ENCODE peak calls at places on chromosomes 6 and 20, in eight cellular contexts. F is EH; T is WERI-Rb-1; X is spleen; A is GM23248; L is activated CD8-positive, alpha-beta memory T cell treated with anti-CD3 and anti-CD28 coated beads for 48 hours; R is NCI-H2029 treated with DMSO at 0.1 percent for 48 hours; U is esophagus muscularis mucosa. E is an unnamed sample.

GRCh38 chr20:1879934-1880333 is 15.3 kb upstream of the SIRPA start:
- DNase-seq in F (peak; percentile 71), T (no peak), X (no peak), A (peak; percentile 49), L (no peak), R (no peak), U (no peak), E (no peak)

GRCh38 chr20:57659789-57660509 is 39.7 kb upstream of the ZBP1 start:
- DNase-seq in F (no peak), T (no peak), X (peak; percentile 55), A (no peak), L (no peak), R (no peak), U (no peak), E (no peak)

GRCh38 chr6:148217921-148218320 is 124.7 kb upstream of the SASH1 start:
- DNase-seq in F (no peak), T (no peak), X (no peak), A (no peak), L (no peak), R (no peak), U (no peak), E (no peak)

GRCh38 chr6:139161817-139162284 is 27.0 kb downstream of the HECA start:
- DNase-seq in F (no peak), T (no peak), X (no peak), A (peak; percentile 25), L (peak; percentile 36), R (no peak), U (no peak), E (no peak)

GRCh38 chr6:39084506-39084905 is 30.5 kb downstream of the SAYSD1 start:
- DNase-seq in F (peak; percentile 1), T (no peak), X (no peak), A (no peak), L (no peak), R (no peak), U (no peak), E (no peak)

GRCh38 chr20:5070570-5070969 is 49.2 kb downstream of the PCNA start:
- DNase-seq in F (no peak), T (no peak), X (no peak), A (no peak), L (no peak), R (no peak), U (no peak), E (no peak)

GRCh38 chr6:34771727-34772126 is 14.4 kb downstream of the SNRPC start:
- DNase-seq in F (peak; percentile 86), T (no peak), X (no peak), A (peak; percentile 78), L (no peak), R (no peak), U (no peak), E (no peak)

GRCh38 chr6:136323431-136324112 is 33.9 kb upstream of the BCLAF1 start:
- DNase-seq in F (no peak), T (peak; percentile 77), X (no peak), A (peak; percentile 36), L (no peak), R (no peak), U (peak; percentile 39), E (no peak)

GRCh38 chr6:49849121-49849907 is 17.0 kb downstream of the CRISP1 start:
- DNase-seq in F (peak; percentile 46), T (peak; percentile 21), X (no peak), A (peak; percentile 70), L (no peak), R (peak; percentile 55), U (no peak), E (peak; percentile 31)

E was measured in GDM1.